ENCODE peak calls at places on chromosomes 2 and 18, in seven cellular contexts. B is H7; J is body of pancreas; U is MCF 10A; Z is activated CD4-positive, alpha-beta T cell treated with anti-CD3 and anti-CD28 coated beads, Interleukin-2, amount 50 U/mL, for 24 hours; N is hippocampal formation; W is cardiac fibroblast. A is an unnamed sample.

GRCh38 chr18:34707670-34708069 is 2.4 kb upstream of the DTNA start:
- DNase-seq in W (peak; percentile 95), N (no peak), Z (no peak), J (peak; percentile 50), U (peak; percentile 95), B (no peak), A (peak; percentile 32)

GRCh38 chr2:4873328-4873727 is 818.9 kb upstream of the SOX11 start:
- DNase-seq in J (no peak), N (no peak), U (no peak), Z (no peak), W (no peak), B (no peak), A (no peak)

GRCh38 chr2:174718591-174718990 is 45.7 kb downstream of the CHRNA1 start:
- DNase-seq in U (no peak), Z (no peak), B (no peak), W (no peak), N (no peak), J (no peak), A (no peak)

GRCh38 chr2:133439281-133439920 is 128.9 kb downstream of the NCKAP5 start:
- DNase-seq in U (no peak), B (no peak), N (no peak), W (no peak), Z (no peak), J (no peak), A (no peak)

GRCh38 chr18:31892936-31893335 is 50.0 kb downstream of the TRAPPC8 start:
- DNase-seq in N (no peak), U (no peak), W (no peak), J (no peak), B (no peak), Z (no peak), A (no peak)

GRCh38 chr2:139353874-139354273 is 573.7 kb upstream of the NXPH2 start:
- DNase-seq in W (no peak), Z (no peak), B (no peak), U (no peak), J (no peak), N (no peak), A (no peak)

GRCh38 chr2:16727256-16727655 is 61.6 kb upstream of the CYRIA start:
- DNase-seq in W (peak; percentile 33), B (no peak), N (peak; percentile 14), J (peak; percentile 17), U (no peak), Z (no peak), A (no peak)

GRCh38 chr18:32048507-32049091 is 30.0 kb downstream of the RNF125 start:
- DNase-seq in N (peak; percentile 28), U (peak; percentile 47), J (peak; percentile 11), B (peak; percentile 24), W (peak; percentile 88), Z (no peak), A (peak; percentile 68)

GRCh38 chr2:200797242-200797770 is 14.4 kb upstream of the BZW1 start:
- DNase-seq in N (no peak), J (peak; percentile 48), U (peak; percentile 57), Z (no peak), W (peak; percentile 49), B (no peak), A (no peak)

GRCh38 chr2:43159797-43160196 is 66.6 kb downstream of the ZFP36L2 start:
- DNase-seq in N (no peak), B (peak; percentile 26), U (peak; percentile 45), Z (no peak), W (no peak), J (no peak), A (no peak)

GRCh38 chr2:34261701-34262100 is 662.6 kb upstream of the FAM98A start:
- DNase-seq in Z (no peak), W (no peak), U (no peak), J (no peak), B (no peak), N (no peak), A (no peak)

GRCh38 chr2:109402980-109403840 is 210.6 kb downstream of the SEPTIN10 start:
- DNase-seq in J (no peak), B (no peak), N (no peak), U (no peak), W (no peak), Z (no peak), A (no peak)

GRCh38 chr2:218235017-218235416 is 18.0 kb downstream of the ARPC2 start:
- DNase-seq in B (no peak), J (no peak), Z (no peak), U (no peak), N (no peak), W (no peak), A (no peak)

GRCh38 chr2:464562-465309 is 176.8 kb upstream of the ALKAL2 start:
- DNase-seq in B (no peak), W (no peak), U (no peak), J (no peak), N (no peak), Z (no peak), A (no peak)

GRCh38 chr2:149441255-149441654 is 110.9 kb downstream of the LYPD6 start:
- DNase-seq in W (no peak), J (no peak), B (no peak), N (no peak), U (no peak), Z (no peak), A (no peak)

GRCh38 chr18:39564716-39565115 is 1999.1 kb upstream of the CELF4 start:
- DNase-seq in J (no peak), W (no peak), U (no peak), N (no peak), B (no peak), Z (no peak), A (no peak)